ENCODE peak calls at places on chromosomes 12 and 14, in four cellular contexts. One of them, this sample, is unnamed.

GRCh38 chr12:15601210-15601800 is 187.9 kb downstream of the EPS8 start:
- DNase-seq in kidney glomerular epithelial cell: peak
- DNase-seq in endothelial cell: no peak
- DNase-seq in MCF 10A: peak
- DNase-seq in this sample: no peak

GRCh38 chr12:131105736-131106356 is 152.1 kb downstream of the ADGRD1 start:
- DNase-seq in MCF 10A: no peak
- DNase-seq in endothelial cell: no peak
- DNase-seq in kidney glomerular epithelial cell: no peak
- DNase-seq in this sample: no peak

GRCh38 chr14:101635238-101636080 is 74.2 kb downstream of the DIO3 start:
- DNase-seq in kidney glomerular epithelial cell: no peak
- DNase-seq in MCF 10A: no peak
- DNase-seq in endothelial cell: no peak
- DNase-seq in this sample: no peak

GRCh38 chr12:100185361-100185894 is 15.2 kb upstream of the ACTR6 start:
- DNase-seq in MCF 10A: no peak
- DNase-seq in endothelial cell: no peak
- DNase-seq in kidney glomerular epithelial cell: no peak
- DNase-seq in this sample: peak

GRCh38 chr12:118358008-118358359 is 14.7 kb downstream of the TAOK3 start:
- DNase-seq in MCF 10A: no peak
- DNase-seq in endothelial cell: no peak
- DNase-seq in kidney glomerular epithelial cell: no peak
- DNase-seq in this sample: no peak

GRCh38 chr12:4168041-4168440 is 105.5 kb upstream of the CCND2 start:
- DNase-seq in MCF 10A: no peak
- DNase-seq in endothelial cell: no peak
- DNase-seq in kidney glomerular epithelial cell: no peak
- DNase-seq in this sample: no peak

GRCh38 chr12:66065623-66066022 is 64.9 kb downstream of the LLPH start:
- DNase-seq in kidney glomerular epithelial cell: no peak
- DNase-seq in MCF 10A: no peak
- DNase-seq in endothelial cell: no peak
- DNase-seq in this sample: no peak

GRCh38 chr14:75979071-75979571 is 2.7 kb downstream of the TGFB3 start:
- DNase-seq in kidney glomerular epithelial cell: no peak
- DNase-seq in endothelial cell: peak
- DNase-seq in MCF 10A: peak
- DNase-seq in this sample: peak

GRCh38 chr12:51028126-51028810 is 2.1 kb upstream of the SLC11A2 start:
- DNase-seq in endothelial cell: no peak
- DNase-seq in kidney glomerular epithelial cell: no peak
- DNase-seq in MCF 10A: peak
- DNase-seq in this sample: no peak

GRCh38 chr12:115577401-115577800 is 700.1 kb downstream of the MED13L start:
- DNase-seq in MCF 10A: no peak
- DNase-seq in endothelial cell: no peak
- DNase-seq in kidney glomerular epithelial cell: no peak
- DNase-seq in this sample: no peak

GRCh38 chr12:123946152-123946515 is 26.5 kb downstream of the CCDC92 start:
- DNase-seq in MCF 10A: no peak
- DNase-seq in kidney glomerular epithelial cell: no peak
- DNase-seq in endothelial cell: no peak
- DNase-seq in this sample: no peak

GRCh38 chr14:69543341-69544249 is 31.1 kb downstream of the CCDC177 start:
- DNase-seq in kidney glomerular epithelial cell: no peak
- DNase-seq in MCF 10A: peak
- DNase-seq in endothelial cell: peak
- DNase-seq in this sample: peak

GRCh38 chr12:119375170-119375569 is 40.6 kb downstream of the CCDC60 start:
- DNase-seq in kidney glomerular epithelial cell: no peak
- DNase-seq in MCF 10A: no peak
- DNase-seq in endothelial cell: no peak
- DNase-seq in this sample: no peak

GRCh38 chr14:58788655-58789054 is 150.9 kb downstream of the DACT1 start:
- DNase-seq in endothelial cell: no peak
- DNase-seq in kidney glomerular epithelial cell: no peak
- DNase-seq in MCF 10A: no peak
- DNase-seq in this sample: peak

GRCh38 chr12:48934312-48934706 is 9.0 kb upstream of the FKBP11 start:
- DNase-seq in endothelial cell: no peak
- DNase-seq in kidney glomerular epithelial cell: no peak
- DNase-seq in MCF 10A: peak
- DNase-seq in this sample: no peak

GRCh38 chr12:70366581-70367267 is 634 bp downstream of the KCNMB4 start:
- DNase-seq in endothelial cell: peak
- DNase-seq in MCF 10A: peak
- DNase-seq in kidney glomerular epithelial cell: no peak
- DNase-seq in this sample: peak

GRCh38 chr14:25049559-25050493 is at the start of gene STXBP6:
- DNase-seq in kidney glomerular epithelial cell: peak
- DNase-seq in MCF 10A: no peak
- DNase-seq in endothelial cell: peak
- DNase-seq in this sample: peak

GRCh38 chr14:104742586-104743455 is 10.1 kb upstream of the SIVA1 start:
- DNase-seq in MCF 10A: no peak
- DNase-seq in kidney glomerular epithelial cell: no peak
- DNase-seq in endothelial cell: no peak
- DNase-seq in this sample: no peak

GRCh38 chr12:124162151-124163110 is 132.5 kb upstream of the RFLNA start:
- DNase-seq in endothelial cell: no peak
- DNase-seq in kidney glomerular epithelial cell: no peak
- DNase-seq in MCF 10A: peak
- DNase-seq in this sample: no peak

GRCh38 chr12:52037248-52037861 is 13.9 kb upstream of the NR4A1 start:
- DNase-seq in MCF 10A: no peak
- DNase-seq in kidney glomerular epithelial cell: no peak
- DNase-seq in endothelial cell: no peak
- DNase-seq in this sample: no peak

GRCh38 chr14:34944744-34945143 is 38.0 kb upstream of the SRP54 start:
- DNase-seq in kidney glomerular epithelial cell: no peak
- DNase-seq in endothelial cell: no peak
- DNase-seq in MCF 10A: no peak
- DNase-seq in this sample: no peak

GRCh38 chr14:66709292-66709691 is 201.3 kb downstream of the GPHN start:
- DNase-seq in endothelial cell: no peak
- DNase-seq in kidney glomerular epithelial cell: peak
- DNase-seq in MCF 10A: peak
- DNase-seq in this sample: no peak

GRCh38 chr14:76780875-76781647 is 19.8 kb downstream of the VASH1 start:
- DNase-seq in MCF 10A: no peak
- DNase-seq in endothelial cell: no peak
- DNase-seq in kidney glomerular epithelial cell: no peak
- DNase-seq in this sample: peak

GRCh38 chr14:54267172-54267571 is 129.6 kb upstream of the CDKN3 start:
- DNase-seq in kidney glomerular epithelial cell: no peak
- DNase-seq in MCF 10A: no peak
- DNase-seq in endothelial cell: no peak
- DNase-seq in this sample: no peak

GRCh38 chr12:51103977-51104376 is 20.6 kb upstream of the CSRNP2 start:
- DNase-seq in MCF 10A: no peak
- DNase-seq in endothelial cell: no peak
- DNase-seq in kidney glomerular epithelial cell: no peak
- DNase-seq in this sample: no peak

GRCh38 chr14:35573911-35574310 is 39.9 kb downstream of the INSM2 start:
- DNase-seq in MCF 10A: no peak
- DNase-seq in endothelial cell: no peak
- DNase-seq in kidney glomerular epithelial cell: no peak
- DNase-seq in this sample: no peak